ENCODE peak calls at places on chromosome 20, in five cellular contexts. N, B, R, X and I are unnamed samples.
A peak's percentile ranks its signal among the peaks of the same experiment; 100 is the strongest.

GRCh38 chr20:1894951-1895673 is at the start of gene SIRPA:
- DNase-seq in N (no peak), B (peak; percentile 43), X (peak; percentile 49), R (peak; percentile 42), I (peak; percentile 39)

GRCh38 chr20:58993332-58994248 is 12.5 kb downstream of the NELFCD start:
- DNase-seq in X (no peak), R (no peak), B (no peak), N (peak; percentile 11), I (no peak)

GRCh38 chr20:59945731-59946130 is 5.5 kb downstream of the FAM217B start:
- DNase-seq in B (no peak), X (no peak), R (no peak), N (no peak), I (no peak)

GRCh38 chr20:45346291-45346718 is 1.9 kb downstream of the SDC4 start:
- DNase-seq in N (no peak), X (no peak), R (no peak), B (no peak), I (no peak)

GRCh38 chr20:34798871-34799270 is 26.6 kb downstream of the NCOA6 start:
- DNase-seq in N (no peak), R (no peak), B (no peak), X (no peak), I (no peak)

GRCh38 chr20:51769941-51770615 is 1.9 kb upstream of the ATP9A start:
- DNase-seq in X (no peak), N (no peak), B (no peak), R (no peak), I (no peak)

GRCh38 chr20:44576297-44576696 is 6.1 kb upstream of the PKIG start:
- DNase-seq in R (no peak), N (no peak), B (peak; percentile 51), X (no peak), I (no peak)

GRCh38 chr20:16637814-16638213 is 64.6 kb upstream of the KIF16B start:
- DNase-seq in B (no peak), R (no peak), N (no peak), X (no peak), I (no peak)

GRCh38 chr20:57473246-57474042 is 51.5 kb downstream of the CTCFL start:
- DNase-seq in B (no peak), R (peak; percentile 21), N (no peak), X (no peak), I (no peak)

GRCh38 chr20:2986466-2986865 is 57.0 kb upstream of the GNRH2 start:
- DNase-seq in N (no peak), R (no peak), B (no peak), X (no peak), I (no peak)

GRCh38 chr20:46169245-46170171 is 51.4 kb downstream of the CD40 start:
- DNase-seq in N (no peak), B (no peak), R (no peak), X (no peak), I (no peak)

GRCh38 chr20:57707849-57708693 is 1.7 kb downstream of the PMEPA1 start:
- DNase-seq in N (no peak), B (no peak), R (no peak), X (no peak), I (no peak)

GRCh38 chr20:58571341-58571941 is 56.2 kb upstream of the APCDD1L start:
- DNase-seq in X (no peak), N (no peak), B (no peak), R (no peak), I (no peak)

GRCh38 chr20:32820000-32820697 is 395 bp downstream of the MAPRE1 start:
- DNase-seq in X (no peak), B (peak; percentile 67), R (peak; percentile 70), N (peak; percentile 28), I (peak; percentile 83)

GRCh38 chr20:22389836-22390542 is 194.4 kb downstream of the FOXA2 start:
- DNase-seq in R (peak; percentile 52), B (peak; percentile 89), X (no peak), N (no peak), I (no peak)

GRCh38 chr20:373171-373890 is 7.2 kb upstream of the TRIB3 start:
- DNase-seq in B (peak; percentile 93), X (no peak), N (no peak), R (peak; percentile 29), I (peak; percentile 29)

GRCh38 chr20:13545755-13546154 is 93.0 kb downstream of the TASP1 start:
- DNase-seq in B (no peak), N (no peak), R (no peak), X (no peak), I (no peak)

GRCh38 chr20:15316556-15316955 is 979.1 kb upstream of the FLRT3 start:
- DNase-seq in X (no peak), R (no peak), B (no peak), N (no peak), I (no peak)

GRCh38 chr20:25508083-25508770 is 77.1 kb downstream of the NINL start:
- DNase-seq in N (no peak), B (peak; percentile 90), R (no peak), X (peak; percentile 20), I (no peak)

GRCh38 chr20:1830240-1830639 is 65.0 kb upstream of the SIRPA start:
- DNase-seq in X (no peak), R (no peak), B (peak; percentile 79), N (no peak), I (no peak)

GRCh38 chr20:34302723-34303528 is at the start of gene AHCY:
- DNase-seq in X (peak; percentile 98), N (peak; percentile 92), B (peak; percentile 98), R (peak; percentile 99), I (peak; percentile 93)

GRCh38 chr20:24968278-24968677 is 19.2 kb downstream of the CST7 start:
- DNase-seq in N (no peak), B (no peak), R (no peak), X (no peak), I (no peak)

GRCh38 chr20:17024513-17025105 is 202.2 kb upstream of the PCSK2 start:
- DNase-seq in X (no peak), B (peak; percentile 26), N (no peak), R (peak; percentile 20), I (no peak)

GRCh38 chr20:7358670-7359069 is 581.6 kb downstream of the HAO1 start:
- DNase-seq in N (no peak), X (no peak), R (peak; percentile 23), B (no peak), I (peak; percentile 15)
- TF ChIP-seq CTCF in N (no peak), X (no peak), R (peak; percentile 23), B (no peak), I (peak; percentile 18)

GRCh38 chr20:37341632-37342031 is 4.3 kb upstream of the SRC start:
- DNase-seq in B (no peak), N (no peak), R (no peak), X (no peak), I (no peak)

GRCh38 chr20:37343212-37343993 is 2.5 kb upstream of the SRC start:
- DNase-seq in R (no peak), N (no peak), B (peak; percentile 59), X (peak; percentile 87), I (no peak)

GRCh38 chr20:37343994-37344355 is 2.0 kb upstream of the SRC start:
- DNase-seq in N (no peak), B (no peak), X (no peak), R (no peak), I (no peak)

GRCh38 chr20:37340998-37341397 is 4.9 kb upstream of the SRC start:
- DNase-seq in R (no peak), N (no peak), B (no peak), X (no peak), I (no peak)

DNA sequence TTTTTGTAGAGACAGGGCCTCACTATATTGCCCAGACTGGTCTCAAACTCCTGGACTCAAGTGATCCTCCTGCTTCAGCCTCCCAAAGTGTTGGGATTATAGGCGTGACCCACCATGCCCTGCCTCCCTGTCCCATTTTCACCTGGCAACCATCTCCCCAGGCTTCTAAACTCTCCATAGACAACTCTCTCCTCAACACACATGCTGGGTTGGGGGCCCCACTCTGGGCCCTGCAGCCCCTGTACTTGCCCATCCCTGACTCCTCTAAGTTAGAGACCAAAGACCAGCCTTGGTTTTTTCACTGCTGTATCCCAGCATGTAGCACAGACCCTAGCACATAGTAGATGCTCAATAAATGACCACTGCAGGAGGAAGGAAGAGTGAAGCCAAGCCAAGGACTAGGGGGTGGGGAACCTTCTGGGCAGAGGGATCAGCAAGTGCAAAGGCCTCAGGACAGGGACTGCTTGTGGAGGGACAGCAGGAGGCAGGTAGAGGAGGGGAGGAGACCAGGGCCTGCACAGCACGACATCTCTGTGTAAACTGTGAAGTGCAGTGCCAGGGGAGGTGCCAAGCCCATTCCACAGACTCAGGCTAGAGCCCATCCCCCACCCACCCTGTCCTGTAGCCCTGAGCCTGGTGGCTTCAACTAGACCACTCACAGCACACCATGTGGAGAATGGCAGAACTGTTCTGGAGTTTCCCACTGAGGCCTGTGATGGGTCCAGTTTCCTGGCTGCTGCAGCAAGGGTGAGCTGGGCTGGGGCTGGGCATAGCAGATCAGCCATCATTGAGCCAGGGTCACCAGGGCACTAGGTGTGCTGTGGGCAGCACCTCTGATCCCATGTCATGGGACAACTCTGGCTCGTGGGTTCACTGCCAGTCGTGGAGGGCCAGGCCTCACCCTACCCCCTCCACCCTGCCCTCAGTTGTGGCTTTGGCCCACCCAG is 3.4 kb upstream of the SRC start:
- DNase-seq in N (no peak), X (no peak), B (peak; percentile 61), R (no peak), I (no peak)
- TF ChIP-seq CTCF in N (no peak), X (no peak), B (no peak), R (no peak), I (no peak)

GRCh38 chr20:38505091-38505455 is 32.4 kb downstream of the RALGAPB start:
- DNase-seq in B (no peak), X (no peak), N (no peak), R (no peak), I (no peak)
- TF ChIP-seq CTCF in B (no peak), X (no peak), N (no peak), R (no peak), I (no peak)

GRCh38 chr20:18904624-18905023 is 91.0 kb downstream of the SCP2D1 start:
- DNase-seq in X (peak; percentile 8), N (no peak), B (peak; percentile 32), R (peak; percentile 13), I (peak; percentile 25)
- TF ChIP-seq CTCF in X (peak; percentile 15), N (no peak), B (peak; percentile 17), R (no peak), I (no peak)

GRCh38 chr20:47952165-47952564 is 166.9 kb upstream of the SULF2 start:
- DNase-seq in N (no peak), X (no peak), B (no peak), R (no peak), I (no peak)

GRCh38 chr20:47950103-47950502 is 164.8 kb upstream of the SULF2 start:
- DNase-seq in X (no peak), R (no peak), N (no peak), B (peak; percentile 20), I (no peak)

GRCh38 chr20:47951521-47951951 is 166.3 kb upstream of the SULF2 start:
- DNase-seq in N (no peak), B (no peak), R (no peak), X (no peak), I (no peak)

GRCh38 chr20:47949230-47949629 is 163.9 kb upstream of the SULF2 start:
- DNase-seq in B (no peak), R (no peak), N (no peak), X (no peak), I (no peak)

GRCh38 chr20:47950557-47951283 is 165.4 kb upstream of the SULF2 start:
- DNase-seq in X (no peak), N (no peak), R (no peak), B (no peak), I (no peak)
- TF ChIP-seq CTCF in X (no peak), N (no peak), R (no peak), B (no peak), I (no peak)